ENCODE peak calls at places on chromosomes 4 and X, in four cellular contexts. One of them, this sample, is unnamed.

GRCh38 chrX:129768586-129769466 is 10.9 kb upstream of the SASH3 start:
- DNase-seq in astrocyte: peak; percentile 29
- DNase-seq in stomach: no peak
- DNase-seq in tibial artery: no peak
- DNase-seq in this sample: no peak

GRCh38 chr4:87213425-87213824 is 7.0 kb downstream of the KLHL8 start:
- DNase-seq in astrocyte: no peak
- DNase-seq in stomach: no peak
- DNase-seq in tibial artery: no peak
- DNase-seq in this sample: no peak

GRCh38 chrX:50973199-50973598 is 62.7 kb downstream of the BMP15 start:
- DNase-seq in astrocyte: no peak
- DNase-seq in stomach: no peak
- DNase-seq in tibial artery: no peak
- DNase-seq in this sample: no peak

GRCh38 chr4:86054676-86055075 is 305.2 kb downstream of the MAPK10 start:
- DNase-seq in astrocyte: no peak
- DNase-seq in stomach: no peak
- DNase-seq in tibial artery: no peak
- DNase-seq in this sample: no peak

GRCh38 chr4:42483426-42484379 is 86.4 kb downstream of the SHISA3 start:
- DNase-seq in astrocyte: peak; percentile 31
- DNase-seq in stomach: no peak
- DNase-seq in tibial artery: no peak
- DNase-seq in this sample: no peak

GRCh38 chrX:31168596-31168995 is 96.8 kb upstream of the FTHL17 start:
- DNase-seq in astrocyte: no peak
- DNase-seq in stomach: no peak
- DNase-seq in tibial artery: no peak
- DNase-seq in this sample: no peak

GRCh38 chrX:13898084-13898483 is 81.2 kb upstream of the GPM6B start:
- DNase-seq in astrocyte: no peak
- DNase-seq in stomach: no peak
- DNase-seq in tibial artery: peak; percentile 65
- DNase-seq in this sample: no peak

GRCh38 chrX:9635805-9636204 is 129.8 kb downstream of the GPR143 start:
- DNase-seq in astrocyte: no peak
- DNase-seq in stomach: no peak
- DNase-seq in tibial artery: no peak
- DNase-seq in this sample: no peak

GRCh38 chrX:50697691-50698090 is 116.3 kb downstream of the SHROOM4 start:
- DNase-seq in astrocyte: peak; percentile 86
- DNase-seq in stomach: no peak
- DNase-seq in tibial artery: no peak
- DNase-seq in this sample: no peak

GRCh38 chr4:104015680-104016079 is 295.9 kb upstream of the TACR3 start:
- DNase-seq in astrocyte: no peak
- DNase-seq in stomach: no peak
- DNase-seq in tibial artery: no peak
- DNase-seq in this sample: no peak

GRCh38 chr4:45079616-45080015 is 353.3 kb upstream of the GNPDA2 start:
- DNase-seq in astrocyte: no peak
- DNase-seq in stomach: no peak
- DNase-seq in tibial artery: no peak
- DNase-seq in this sample: no peak

GRCh38 chr4:138500869-138501268 is 258.7 kb upstream of the SLC7A11 start:
- DNase-seq in astrocyte: no peak
- DNase-seq in stomach: no peak
- DNase-seq in tibial artery: no peak
- DNase-seq in this sample: no peak

GRCh38 chr4:59612235-59612634 is 1587.9 kb upstream of the ADGRL3 start:
- DNase-seq in astrocyte: peak; percentile 72
- DNase-seq in stomach: no peak
- DNase-seq in tibial artery: no peak
- DNase-seq in this sample: no peak

GRCh38 chrX:86002076-86002896 is 45.1 kb downstream of the CHM start:
- DNase-seq in astrocyte: peak; percentile 59
- DNase-seq in stomach: peak; percentile 49
- DNase-seq in tibial artery: no peak
- DNase-seq in this sample: no peak

GRCh38 chr4:76283900-76284299 is 22.6 kb upstream of the STBD1 start:
- DNase-seq in astrocyte: no peak
- DNase-seq in stomach: no peak
- DNase-seq in tibial artery: no peak
- DNase-seq in this sample: no peak

GRCh38 chr4:84852081-84852480 is 114.4 kb downstream of the WDFY3 start:
- DNase-seq in astrocyte: peak; percentile 36
- DNase-seq in stomach: no peak
- DNase-seq in tibial artery: no peak
- DNase-seq in this sample: no peak

GRCh38 chr4:104815593-104816156 is 321.0 kb upstream of the CXXC4 start:
- DNase-seq in astrocyte: peak; percentile 8
- DNase-seq in stomach: no peak
- DNase-seq in tibial artery: no peak
- DNase-seq in this sample: no peak

GRCh38 chr4:48071171-48071570 is 54.6 kb downstream of the NIPAL1 start:
- DNase-seq in astrocyte: peak; percentile 70
- DNase-seq in stomach: no peak
- DNase-seq in tibial artery: no peak
- DNase-seq in this sample: no peak

GRCh38 chr4:158856852-158857251 is 88.0 kb downstream of the FNIP2 start:
- DNase-seq in astrocyte: peak; percentile 38
- DNase-seq in stomach: no peak
- DNase-seq in tibial artery: no peak
- DNase-seq in this sample: no peak

GRCh38 chr4:147840846-147841732 is 109.2 kb downstream of the ARHGAP10 start:
- DNase-seq in astrocyte: no peak
- DNase-seq in stomach: no peak
- DNase-seq in tibial artery: no peak
- DNase-seq in this sample: no peak

GRCh38 chrX:71919436-71919835 is 8.8 kb downstream of the NHSL2 start:
- DNase-seq in astrocyte: no peak
- DNase-seq in stomach: no peak
- DNase-seq in tibial artery: no peak
- DNase-seq in this sample: no peak

GRCh38 chr4:118398226-118399090 is 45.7 kb upstream of the PRSS12 start:
- DNase-seq in astrocyte: no peak
- DNase-seq in stomach: no peak
- DNase-seq in tibial artery: no peak
- DNase-seq in this sample: no peak

GRCh38 chr4:6204098-6204497 is 3.7 kb upstream of the JAKMIP1 start:
- DNase-seq in astrocyte: no peak
- DNase-seq in stomach: peak; percentile 17
- DNase-seq in tibial artery: no peak
- DNase-seq in this sample: no peak

GRCh38 chr4:94305468-94306225 is 37.0 kb downstream of the HPGDS start:
- DNase-seq in astrocyte: no peak
- DNase-seq in stomach: no peak
- DNase-seq in tibial artery: no peak
- DNase-seq in this sample: no peak

GRCh38 chr4:186345184-186345583 is 79.2 kb downstream of the F11 start:
- DNase-seq in astrocyte: no peak
- DNase-seq in stomach: no peak
- DNase-seq in tibial artery: no peak
- DNase-seq in this sample: no peak

GRCh38 chr4:138007572-138007971 is 234.6 kb downstream of the SLC7A11 start:
- DNase-seq in astrocyte: peak; percentile 3
- DNase-seq in stomach: no peak
- DNase-seq in tibial artery: no peak
- DNase-seq in this sample: no peak

GRCh38 chr4:110982486-110982885 is 359.6 kb upstream of the PITX2 start:
- DNase-seq in astrocyte: peak; percentile 8
- DNase-seq in stomach: no peak
- DNase-seq in tibial artery: no peak
- DNase-seq in this sample: no peak

GRCh38 chrX:68487254-68487653 is 11.6 kb upstream of the YIPF6 start:
- DNase-seq in astrocyte: no peak
- DNase-seq in stomach: no peak
- DNase-seq in tibial artery: no peak
- DNase-seq in this sample: no peak

GRCh38 chr4:116925900-116926457 is 159.4 kb downstream of the TRAM1L1 start:
- DNase-seq in astrocyte: peak; percentile 16
- DNase-seq in stomach: peak; percentile 39
- DNase-seq in tibial artery: no peak
- DNase-seq in this sample: no peak

GRCh38 chr4:88320780-88321373 is 36.5 kb upstream of the PPM1K start:
- DNase-seq in astrocyte: peak; percentile 58
- DNase-seq in stomach: peak; percentile 30
- DNase-seq in tibial artery: no peak
- DNase-seq in this sample: no peak

GRCh38 chrX:135923353-135923752 is 29.8 kb downstream of the SAGE1 start:
- DNase-seq in astrocyte: no peak
- DNase-seq in stomach: no peak
- DNase-seq in tibial artery: no peak
- DNase-seq in this sample: no peak

GRCh38 chrX:31658360-31658759 is 586.5 kb upstream of the FTHL17 start:
- DNase-seq in astrocyte: peak; percentile 23
- DNase-seq in stomach: no peak
- DNase-seq in tibial artery: no peak
- DNase-seq in this sample: no peak

GRCh38 chr4:171721937-171722336 is 91.3 kb upstream of the GALNTL6 start:
- DNase-seq in astrocyte: no peak
- DNase-seq in stomach: no peak
- DNase-seq in tibial artery: no peak
- DNase-seq in this sample: no peak

GRCh38 chrX:40176256-40176978 is 78.7 kb upstream of the BCOR start:
- DNase-seq in astrocyte: no peak
- DNase-seq in stomach: peak; percentile 70
- DNase-seq in tibial artery: peak; percentile 84
- DNase-seq in this sample: no peak

GRCh38 chr4:56981795-56982201 is 3.1 kb downstream of the POLR2B start:
- DNase-seq in astrocyte: peak; percentile 77
- DNase-seq in stomach: no peak
- DNase-seq in tibial artery: no peak
- DNase-seq in this sample: no peak

GRCh38 chr4:71992571-71992970 is 39.2 kb upstream of the NPFFR2 start:
- DNase-seq in astrocyte: peak; percentile 84
- DNase-seq in stomach: no peak
- DNase-seq in tibial artery: no peak
- DNase-seq in this sample: no peak

GRCh38 chrX:23803931-23804381 is 21.0 kb downstream of the SAT1 start:
- DNase-seq in astrocyte: peak; percentile 73
- DNase-seq in stomach: peak; percentile 46
- DNase-seq in tibial artery: peak; percentile 68
- DNase-seq in this sample: no peak

GRCh38 chr4:123553733-123554132 is 157.1 kb downstream of the SPRY1 start:
- DNase-seq in astrocyte: no peak
- DNase-seq in stomach: no peak
- DNase-seq in tibial artery: no peak
- DNase-seq in this sample: no peak

GRCh38 chr4:173169428-173170209 is 1.0 kb downstream of the GALNT7 start:
- DNase-seq in astrocyte: peak; percentile 55
- DNase-seq in stomach: peak; percentile 56
- DNase-seq in tibial artery: peak; percentile 76
- DNase-seq in this sample: no peak
- TF ChIP-seq CTCF in astrocyte: no peak
- TF ChIP-seq CTCF in stomach: no peak
- TF ChIP-seq CTCF in tibial artery: no peak
- TF ChIP-seq CTCF in this sample: no peak

DNA sequence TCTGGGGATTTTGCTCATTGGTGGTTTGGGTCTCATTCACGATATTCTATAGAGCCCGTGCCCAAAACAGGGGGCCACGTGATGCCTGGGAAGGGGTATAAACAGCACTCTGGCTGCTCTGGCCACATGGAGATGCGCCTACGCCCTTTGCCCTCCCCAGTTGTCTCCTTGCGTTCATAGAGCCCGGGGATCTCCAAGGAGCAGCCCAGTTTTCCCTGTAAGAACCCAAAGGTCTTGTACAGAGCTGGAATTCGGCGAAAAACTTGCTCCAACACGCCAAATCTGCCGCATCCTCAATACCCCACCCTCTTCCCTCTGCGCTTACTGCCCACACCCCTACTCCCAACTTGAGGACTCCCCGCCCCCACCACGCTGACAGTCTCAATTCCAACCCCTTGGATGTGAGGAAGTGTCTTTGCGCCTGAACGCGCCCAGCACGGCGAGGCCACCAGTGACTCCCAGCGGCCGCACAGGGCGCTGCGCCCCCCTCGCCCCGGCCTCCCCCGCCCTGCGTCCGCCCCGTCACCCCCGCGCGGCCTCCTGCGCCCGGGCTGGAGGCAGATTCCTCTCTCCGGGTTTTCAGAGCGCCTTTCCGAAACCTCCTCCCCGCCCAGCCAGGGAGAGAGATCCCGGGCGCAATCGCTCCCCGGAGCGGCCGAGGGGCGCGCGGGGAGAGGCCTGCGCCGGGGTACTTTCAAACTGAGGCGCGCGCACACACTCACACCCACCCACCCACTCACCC is at the start of gene NHS:
- DNase-seq in astrocyte: peak; percentile 59
- DNase-seq in stomach: peak; percentile 65
- DNase-seq in tibial artery: peak; percentile 87
- DNase-seq in this sample: peak; percentile 32
- TF ChIP-seq CTCF in astrocyte: no peak
- TF ChIP-seq CTCF in stomach: no peak
- TF ChIP-seq CTCF in tibial artery: peak; percentile 61
- TF ChIP-seq CTCF in this sample: peak; percentile 30

GRCh38 chrX:121000589-121000988 is 15.0 kb upstream of the CT47A1 start:
- DNase-seq in astrocyte: no peak
- DNase-seq in stomach: no peak
- DNase-seq in tibial artery: no peak
- DNase-seq in this sample: no peak
- TF ChIP-seq CTCF in astrocyte: peak; percentile 10
- TF ChIP-seq CTCF in stomach: no peak
- TF ChIP-seq CTCF in tibial artery: no peak
- TF ChIP-seq CTCF in this sample: peak; percentile 25

GRCh38 chr4:98468744-98469143 is 189.7 kb downstream of the TSPAN5 start:
- DNase-seq in astrocyte: peak; percentile 80
- DNase-seq in stomach: no peak
- DNase-seq in tibial artery: no peak
- DNase-seq in this sample: no peak

GRCh38 chr4:98469776-98470175 is 188.6 kb downstream of the TSPAN5 start:
- DNase-seq in astrocyte: no peak
- DNase-seq in stomach: no peak
- DNase-seq in tibial artery: no peak
- DNase-seq in this sample: no peak

GRCh38 chr4:98466868-98467599 is 191.4 kb downstream of the TSPAN5 start:
- DNase-seq in astrocyte: peak; percentile 59
- DNase-seq in stomach: no peak
- DNase-seq in tibial artery: no peak
- DNase-seq in this sample: no peak

GRCh38 chr4:98470366-98470765 is 188.0 kb downstream of the TSPAN5 start:
- DNase-seq in astrocyte: no peak
- DNase-seq in stomach: no peak
- DNase-seq in tibial artery: no peak
- DNase-seq in this sample: no peak

GRCh38 chr4:98467627-98468072 is 190.8 kb downstream of the TSPAN5 start:
- DNase-seq in astrocyte: peak; percentile 86
- DNase-seq in stomach: peak; percentile 73
- DNase-seq in tibial artery: peak; percentile 80
- DNase-seq in this sample: peak; percentile 51
- TF ChIP-seq CTCF in astrocyte: peak; percentile 92
- TF ChIP-seq CTCF in stomach: no peak
- TF ChIP-seq CTCF in tibial artery: peak; percentile 83
- TF ChIP-seq CTCF in this sample: peak; percentile 94